ENCODE peak calls at places on chromosomes 4 and X, in ten cellular contexts. Q, A, S, T, G, M, V, Y, Z and F are unnamed samples. For H3K4me1, the result is how much of the 10 kb centered on the place peaks cover.

GRCh38 chrX:22300130-22300529 is 27.4 kb downstream of the CBLL2 start:
- DNase-seq in G (no peak), A (no peak), T (no peak), Y (no peak), S (no peak), V (no peak), Q (no peak), Z (no peak), M (no peak), F (no peak)

GRCh38 chr4:68885545-68885944 is 66.1 kb downstream of the UGT2A3 start:
- DNase-seq in M (no peak), V (no peak), A (no peak), S (no peak), G (no peak), Q (no peak), T (no peak), Y (no peak), Z (no peak), F (no peak)

GRCh38 chr4:7101692-7102515 is 34.0 kb upstream of the GRPEL1 start:
- DNase-seq in Q (no peak), Z (peak), A (peak), Y (peak), M (no peak), S (no peak), T (peak), V (peak), G (peak), F (peak)

GRCh38 chr4:7103599-7104365 is 35.9 kb upstream of the GRPEL1 start:
- DNase-seq in A (peak), S (no peak), T (no peak), M (no peak), Q (no peak), G (peak), Z (no peak), V (peak), Y (peak), F (no peak)

GRCh38 chr4:83582289-83582756 is 46.4 kb downstream of the GPAT3 start:
- DNase-seq in V (peak), M (no peak), G (peak), A (no peak), Z (no peak), S (no peak), Y (no peak), T (no peak), Q (no peak), F (no peak)

GRCh38 chr4:61507091-61507490 is 307.0 kb downstream of the ADGRL3 start:
- DNase-seq in Z (no peak), Q (no peak), V (no peak), M (no peak), A (no peak), S (no peak), G (no peak), T (no peak), Y (peak), F (no peak)

GRCh38 chr4:174222266-174222872 is 61.1 kb downstream of the FBXO8 start:
- DNase-seq in Y (peak), V (no peak), G (no peak), A (no peak), Z (no peak), M (no peak), S (no peak), Q (no peak), T (no peak), F (no peak)

GRCh38 chr4:2934077-2934812 is 29.0 kb downstream of the NOP14 start:
- DNase-seq in Y (peak), T (no peak), Z (peak), V (peak), G (peak), Q (peak), S (peak), A (peak), M (no peak), F (peak)

GRCh38 chr4:118224239-118224829 is 128.5 kb downstream of the PRSS12 start:
- DNase-seq in Y (peak), T (no peak), A (no peak), M (no peak), V (no peak), S (no peak), Z (no peak), Q (peak), G (no peak), F (no peak)

GRCh38 chrX:55450259-55450658 is 1.7 kb upstream of the MAGEH1 start:
- DNase-seq in G (no peak), S (no peak), Y (peak), A (no peak), Q (no peak), M (no peak), T (no peak), Z (no peak), V (no peak), F (no peak)

GRCh38 chr4:139137745-139138144 is 39.3 kb downstream of the ELF2 start:
- DNase-seq in M (no peak), Y (no peak), V (no peak), T (no peak), S (no peak), Q (no peak), Z (no peak), G (no peak), A (no peak), F (no peak)

GRCh38 chr4:6917445-6918241 is 8.0 kb downstream of the TBC1D14 start:
- DNase-seq in Q (no peak), A (peak), G (peak), T (no peak), M (no peak), Y (peak), Z (no peak), V (peak), S (peak), F (no peak)

GRCh38 chr4:42844422-42844821 is 48.1 kb upstream of the GRXCR1 start:
- DNase-seq in Y (no peak), G (no peak), Z (no peak), S (no peak), M (no peak), Q (no peak), T (no peak), A (no peak), V (no peak), F (no peak)

GRCh38 chr4:71338846-71339593 is at the start of gene SLC4A4:
- DNase-seq in M (peak), Q (no peak), G (no peak), V (no peak), Y (no peak), S (no peak), A (no peak), Z (no peak), T (no peak), F (no peak)

GRCh38 chr4:184461711-184462110 is 12.6 kb downstream of the IRF2 start:
- DNase-seq in G (no peak), T (no peak), V (no peak), Z (no peak), S (no peak), Y (peak), Q (no peak), A (no peak), M (no peak), F (no peak)

GRCh38 chrX:136667446-136668168 is 19.6 kb downstream of the CD40LG start:
- DNase-seq in M (no peak), T (no peak), G (no peak), Y (no peak), S (no peak), V (no peak), A (no peak), Z (peak), Q (no peak), F (no peak)

GRCh38 chr4:155629831-155630425 is 36.7 kb upstream of the GUCY1A1 start:
- DNase-seq in Z (no peak), V (no peak), Q (no peak), Y (no peak), M (no peak), G (no peak), A (no peak), S (no peak), T (no peak), F (no peak)

GRCh38 chrX:9644335-9644734 is 121.3 kb downstream of the GPR143 start:
- DNase-seq in Z (peak), T (no peak), Q (peak), Y (no peak), M (peak), A (no peak), S (no peak), V (no peak), G (no peak), F (peak)

GRCh38 chr4:27947320-27947719 is 1086.7 kb downstream of the STIM2 start:
- DNase-seq in V (no peak), Y (no peak), G (no peak), T (no peak), S (no peak), M (no peak), Q (no peak), A (no peak), Z (no peak), F (no peak)

GRCh38 chr4:121370729-121371325 is 10.0 kb downstream of the QRFPR start:
- DNase-seq in V (peak), Q (peak), Y (peak), S (no peak), Z (no peak), G (peak), T (no peak), A (peak), M (no peak), F (no peak)

GRCh38 chr4:12137556-12137955 is 708.9 kb upstream of the HS3ST1 start:
- DNase-seq in A (no peak), G (no peak), S (no peak), T (no peak), Z (no peak), Y (no peak), V (no peak), Q (no peak), M (no peak), F (no peak)

GRCh38 chr4:55948726-55949479 is at the start of gene CEP135:
- DNase-seq in T (peak), A (peak), Y (peak), Z (peak), S (peak), Q (peak), V (peak), M (peak), G (peak), F (peak)

GRCh38 chr4:66591968-66592367 is 921.7 kb upstream of the EPHA5 start:
- DNase-seq in A (no peak), Z (no peak), V (no peak), Q (no peak), M (no peak), T (no peak), G (no peak), Y (no peak), S (no peak), F (no peak)

GRCh38 chr4:161714928-161715327 is 448.9 kb downstream of the FSTL5 start:
- DNase-seq in G (no peak), M (no peak), A (no peak), T (no peak), Z (no peak), V (no peak), Q (no peak), Y (no peak), S (no peak), F (no peak)

GRCh38 chr4:149702414-149703108 is 113.1 kb downstream of the IQCM start:
- DNase-seq in Q (no peak), M (no peak), S (no peak), A (no peak), Y (no peak), V (no peak), Z (no peak), T (no peak), G (no peak), F (no peak)

GRCh38 chrX:49878834-49879655 is at the start of gene USP27X:
- DNase-seq in Y (peak), S (no peak), T (peak), M (peak), V (peak), G (peak), A (peak), Q (no peak), Z (peak), F (peak)

GRCh38 chr4:10104991-10105276 is 11.7 kb downstream of the WDR1 start:
- DNase-seq in T (no peak), M (no peak), G (no peak), Z (no peak), A (no peak), V (no peak), Y (no peak), S (no peak), Q (no peak), F (no peak)

GRCh38 chr4:10107111-10108091 is 9.2 kb downstream of the WDR1 start:
- DNase-seq in Q (no peak), V (no peak), Z (no peak), A (no peak), M (no peak), G (no peak), Y (no peak), S (no peak), T (no peak), F (no peak)

GRCh38 chr4:10105421-10105820 is 11.2 kb downstream of the WDR1 start:
- DNase-seq in T (no peak), Q (no peak), S (no peak), A (no peak), Z (no peak), V (no peak), Y (no peak), M (no peak), G (no peak), F (no peak)

GRCh38 chr4:10106421-10107039 is 10.1 kb downstream of the WDR1 start:
- DNase-seq in Y (no peak), G (peak), Z (peak), M (no peak), S (peak), Q (no peak), V (peak), T (no peak), A (no peak), F (peak)

GRCh38 chr4:10105920-10106319 is 10.7 kb downstream of the WDR1 start:
- DNase-seq in Q (no peak), M (no peak), A (no peak), Y (no peak), S (no peak), T (no peak), V (no peak), G (no peak), Z (no peak), F (no peak)
- H3K4me1 ChIP-seq in Q (under half), M (under half), A (half or more), Y (under half), S (half or more), T (half or more), V (half or more), G (half or more), Z (half or more), F (half or more)

DNA sequence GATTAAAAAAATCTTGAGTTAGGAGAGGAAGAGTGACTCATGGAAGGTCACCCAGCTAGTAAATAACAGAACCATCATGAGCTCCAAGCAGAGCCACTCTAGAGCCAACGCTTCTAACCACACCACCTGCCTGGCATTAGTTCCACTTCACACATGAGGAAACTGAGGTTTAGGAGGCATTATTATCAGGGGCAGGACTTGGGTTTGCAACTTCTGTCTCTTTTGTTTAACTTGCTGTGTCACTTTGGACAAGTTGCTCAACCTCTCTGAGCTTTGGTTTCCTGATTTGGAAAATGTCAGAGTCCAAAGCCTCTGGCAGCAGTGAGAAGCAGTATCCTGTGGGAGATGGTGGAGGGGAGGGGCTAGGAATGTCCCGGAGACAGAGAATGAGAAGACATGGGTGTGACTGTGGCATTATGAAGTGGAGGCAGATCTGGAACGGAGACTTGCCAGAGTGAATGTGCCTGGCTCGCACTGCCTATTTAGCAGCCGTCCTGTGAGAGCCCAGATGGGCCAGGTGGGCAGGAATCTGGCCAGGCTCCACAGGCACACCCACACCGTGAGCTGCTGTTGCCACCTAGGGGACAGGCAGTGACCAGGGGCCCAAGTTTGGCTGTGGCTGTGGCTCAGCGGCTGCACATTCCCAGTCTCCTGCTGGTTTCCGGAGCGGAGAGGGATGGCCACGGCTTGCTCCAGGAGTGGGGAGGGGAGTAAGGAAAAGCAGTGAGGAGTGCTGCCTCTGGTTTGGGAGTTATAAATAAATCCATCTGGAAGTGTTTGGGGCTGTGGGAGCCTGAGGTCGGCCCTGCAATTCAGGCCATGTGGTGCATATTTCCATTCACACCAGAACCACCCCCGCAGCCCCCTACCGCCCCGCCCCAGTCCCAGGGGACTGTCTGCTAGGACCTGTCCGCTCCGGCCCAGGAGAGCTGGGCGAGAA is 93.4 kb downstream of the NHSL2 start:
- DNase-seq in T (no peak), Y (peak), G (no peak), Z (no peak), V (peak), Q (no peak), A (peak), S (no peak), M (no peak), F (no peak)
- H3K27ac ChIP-seq in T (no peak), Y (no peak), G (no peak), Z (no peak), V (no peak), Q (no peak), A (peak), S (peak), M (no peak), F (no peak)

DNA sequence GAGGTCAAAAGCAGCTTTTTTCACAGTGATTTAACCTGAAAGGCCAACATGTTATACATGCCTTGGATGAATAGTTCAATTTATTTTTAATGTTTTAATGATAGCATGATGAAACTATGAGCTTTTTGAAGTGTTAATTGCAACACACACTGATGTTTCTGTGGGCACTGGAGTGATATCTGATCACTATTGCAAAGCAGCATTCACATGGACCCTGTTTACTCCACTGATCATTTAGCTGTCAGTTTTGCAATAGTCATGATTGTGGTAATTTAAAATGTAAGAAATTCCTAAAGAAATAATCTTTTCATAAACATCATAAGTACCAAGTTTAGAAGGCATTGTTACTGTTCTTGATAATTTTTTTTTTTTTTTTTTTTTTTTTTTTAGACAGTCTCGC is 74.1 kb downstream of the ARSJ start:
- DNase-seq in G (no peak), S (no peak), V (no peak), M (no peak), Z (no peak), Y (no peak), A (no peak), Q (no peak), T (no peak), F (no peak)
- H3K4me1 ChIP-seq in G (under half), S (under half), V (under half), M (under half), Z (half or more), Y (under half), A (under half), Q (under half), T (half or more), F (under half)

GRCh38 chrX:150185766-150186165 is 177.4 kb upstream of the MAMLD1 start:
- DNase-seq in G (no peak), T (no peak), A (no peak), M (no peak), Q (no peak), Z (no peak), V (no peak), Y (no peak), S (peak), F (no peak)

GRCh38 chrX:150182176-150182575 is 180.9 kb upstream of the MAMLD1 start:
- DNase-seq in G (no peak), Y (no peak), S (peak), Z (no peak), V (no peak), Q (no peak), M (no peak), A (no peak), T (no peak), F (no peak)

DNA sequence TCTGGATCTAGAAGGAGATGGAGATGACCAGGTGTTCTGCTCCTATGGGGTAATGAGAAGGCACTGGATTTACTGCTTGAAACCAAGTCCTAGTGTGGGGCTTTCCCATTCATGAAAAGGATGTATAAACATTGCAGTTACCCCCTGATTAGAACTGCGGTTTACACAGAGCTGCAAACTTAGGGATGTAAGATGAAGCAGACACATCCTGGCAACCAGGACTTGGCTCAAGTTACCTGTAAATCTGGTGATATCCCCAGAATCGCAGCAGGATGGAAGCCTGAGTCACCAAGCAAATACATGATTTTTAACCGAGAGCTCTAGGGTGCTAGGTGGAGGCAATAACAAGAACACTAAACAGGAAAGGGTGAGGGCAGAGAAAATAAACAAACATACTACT is 178.6 kb upstream of the MAMLD1 start:
- DNase-seq in A (no peak), Q (no peak), G (no peak), Z (no peak), T (no peak), V (no peak), Y (no peak), M (no peak), S (peak), F (no peak)
- H3K27ac ChIP-seq in A (no peak), Q (no peak), G (no peak), Z (no peak), T (no peak), V (no peak), Y (no peak), M (no peak), S (no peak), F (no peak)

GRCh38 chrX:151393514-151393913 is 3.5 kb upstream of the VMA21 start:
- DNase-seq in Y (peak), G (no peak), Z (peak), Q (peak), M (no peak), A (no peak), S (no peak), V (no peak), T (no peak), F (peak)

GRCh38 chrX:151398346-151398745 is 1.3 kb downstream of the VMA21 start:
- DNase-seq in G (no peak), Y (no peak), T (no peak), S (no peak), Z (no peak), A (no peak), M (no peak), V (no peak), Q (no peak), F (no peak)

GRCh38 chrX:151396827-151397740 is at the start of gene VMA21:
- DNase-seq in A (peak), T (peak), Y (peak), S (peak), Q (peak), M (peak), G (peak), Z (peak), V (peak), F (peak)

GRCh38 chrX:151397741-151398070 is 700 bp downstream of the VMA21 start:
- DNase-seq in V (no peak), G (no peak), Q (peak), Y (no peak), Z (no peak), S (no peak), T (no peak), A (no peak), M (no peak), F (no peak)

GRCh38 chrX:151396042-151396826 is 772 bp upstream of the VMA21 start:
- DNase-seq in Y (no peak), G (peak), T (peak), M (peak), Q (peak), Z (peak), S (no peak), A (peak), V (no peak), F (peak)
- H3K4me1 ChIP-seq in Y (under half), G (under half), T (under half), M (under half), Q (half or more), Z (half or more), S (under half), A (under half), V (under half), F (under half)

GRCh38 chrX:154724999-154725756 is 25.7 kb downstream of the GAB3 start:
- DNase-seq in Y (no peak), G (no peak), M (no peak), A (no peak), Q (no peak), Z (no peak), S (no peak), V (no peak), T (no peak), F (no peak)
- H3K27ac ChIP-seq in Y (no peak), G (no peak), M (no peak), A (peak), Q (peak), Z (peak), S (peak), V (no peak), T (no peak), F (peak)